ENCODE peak calls at places on chromosomes 13 and 19, in five cellular contexts. One of them, this sample, is unnamed. For H3K4me1, the result is how much of the 10 kb centered on the place peaks cover.

GRCh38 chr19:19256072-19256969 is 16.8 kb downstream of the TM6SF2 start:
- DNase-seq in ovary: no peak
- DNase-seq in endodermal cell: no peak
- DNase-seq in K562: no peak
- DNase-seq in body of pancreas: no peak
- DNase-seq in this sample: no peak

GRCh38 chr19:58157045-58157728 is 6.6 kb upstream of the ZNF329 start:
- DNase-seq in ovary: no peak
- DNase-seq in endodermal cell: peak
- DNase-seq in K562: peak
- DNase-seq in body of pancreas: no peak
- DNase-seq in this sample: no peak

GRCh38 chr19:33690461-33691427 is 69.0 kb downstream of the CHST8 start:
- DNase-seq in ovary: no peak
- DNase-seq in endodermal cell: peak
- DNase-seq in K562: no peak
- DNase-seq in body of pancreas: no peak
- DNase-seq in this sample: no peak

GRCh38 chr19:40200352-40201099 is 9.3 kb downstream of the MAP3K10 start:
- DNase-seq in ovary: no peak
- DNase-seq in endodermal cell: no peak
- DNase-seq in K562: no peak
- DNase-seq in body of pancreas: no peak
- DNase-seq in this sample: no peak

GRCh38 chr19:33132425-33132824 is 511 bp downstream of the WDR88 start:
- DNase-seq in ovary: no peak
- DNase-seq in endodermal cell: peak
- DNase-seq in K562: no peak
- DNase-seq in body of pancreas: no peak
- DNase-seq in this sample: no peak

GRCh38 chr13:112062619-112063308 is 4.2 kb upstream of the SOX1 start:
- DNase-seq in ovary: no peak
- DNase-seq in endodermal cell: peak
- DNase-seq in K562: no peak
- DNase-seq in body of pancreas: no peak
- DNase-seq in this sample: no peak

GRCh38 chr19:50477751-50478515 is 1.3 kb upstream of the GARIN5A start:
- DNase-seq in ovary: no peak
- DNase-seq in endodermal cell: no peak
- DNase-seq in K562: no peak
- DNase-seq in body of pancreas: no peak
- DNase-seq in this sample: no peak

GRCh38 chr13:109496216-109496615 is 290.2 kb downstream of the IRS2 start:
- DNase-seq in ovary: no peak
- DNase-seq in endodermal cell: no peak
- DNase-seq in K562: no peak
- DNase-seq in body of pancreas: no peak
- DNase-seq in this sample: no peak

GRCh38 chr13:42367836-42368235 is 95.9 kb downstream of the AKAP11 start:
- DNase-seq in ovary: no peak
- DNase-seq in endodermal cell: no peak
- DNase-seq in K562: no peak
- DNase-seq in body of pancreas: no peak
- DNase-seq in this sample: no peak

GRCh38 chr19:47699360-47699917 is 13.8 kb upstream of the EHD2 start:
- DNase-seq in ovary: no peak
- DNase-seq in endodermal cell: peak
- DNase-seq in K562: peak
- DNase-seq in body of pancreas: peak
- DNase-seq in this sample: no peak

GRCh38 chr19:41701401-41702075 is 6.9 kb upstream of the CEACAM5 start:
- DNase-seq in ovary: no peak
- DNase-seq in endodermal cell: peak
- DNase-seq in K562: peak
- DNase-seq in body of pancreas: peak
- DNase-seq in this sample: no peak

GRCh38 chr13:110576736-110577476 is 15.4 kb upstream of the RAB20 start:
- DNase-seq in ovary: no peak
- DNase-seq in endodermal cell: peak
- DNase-seq in K562: no peak
- DNase-seq in body of pancreas: peak
- DNase-seq in this sample: no peak

GRCh38 chr13:98664924-98665637 is 87.4 kb downstream of the SLC15A1 start:
- DNase-seq in ovary: no peak
- DNase-seq in endodermal cell: no peak
- DNase-seq in K562: no peak
- DNase-seq in body of pancreas: no peak
- DNase-seq in this sample: no peak

GRCh38 chr13:73971481-73971880 is 162.7 kb downstream of the KLF12 start:
- DNase-seq in ovary: no peak
- DNase-seq in endodermal cell: no peak
- DNase-seq in K562: no peak
- DNase-seq in body of pancreas: no peak
- DNase-seq in this sample: no peak

GRCh38 chr19:17282488-17283256 is 971 bp downstream of the ANKLE1 start:
- DNase-seq in ovary: peak
- DNase-seq in endodermal cell: peak
- DNase-seq in K562: peak
- DNase-seq in body of pancreas: peak
- DNase-seq in this sample: peak

GRCh38 chr19:50567052-50567841 is 988 bp downstream of the LRRC4B start:
- DNase-seq in ovary: no peak
- DNase-seq in endodermal cell: peak
- DNase-seq in K562: peak
- DNase-seq in body of pancreas: no peak
- DNase-seq in this sample: no peak

GRCh38 chr19:19461671-19462622 is 53.4 kb downstream of the TSSK6 start:
- DNase-seq in ovary: peak
- DNase-seq in endodermal cell: peak
- DNase-seq in K562: peak
- DNase-seq in body of pancreas: peak
- DNase-seq in this sample: peak

GRCh38 chr19:20245309-20245708 is 78.3 kb downstream of the ZNF486 start:
- DNase-seq in ovary: no peak
- DNase-seq in endodermal cell: no peak
- DNase-seq in K562: no peak
- DNase-seq in body of pancreas: no peak
- DNase-seq in this sample: no peak

GRCh38 chr13:52925221-52925620 is 76.8 kb upstream of the PCDH8 start:
- DNase-seq in ovary: no peak
- DNase-seq in endodermal cell: no peak
- DNase-seq in K562: no peak
- DNase-seq in body of pancreas: no peak
- DNase-seq in this sample: peak

GRCh38 chr19:3692141-3693029 is 7.9 kb downstream of the PIP5K1C start:
- DNase-seq in ovary: no peak
- DNase-seq in endodermal cell: peak
- DNase-seq in K562: no peak
- DNase-seq in body of pancreas: no peak
- DNase-seq in this sample: no peak
- H3K27ac ChIP-seq in ovary: no peak
- H3K27ac ChIP-seq in endodermal cell: no peak
- H3K27ac ChIP-seq in K562: no peak
- H3K27ac ChIP-seq in body of pancreas: no peak
- H3K27ac ChIP-seq in this sample: no peak

DNA sequence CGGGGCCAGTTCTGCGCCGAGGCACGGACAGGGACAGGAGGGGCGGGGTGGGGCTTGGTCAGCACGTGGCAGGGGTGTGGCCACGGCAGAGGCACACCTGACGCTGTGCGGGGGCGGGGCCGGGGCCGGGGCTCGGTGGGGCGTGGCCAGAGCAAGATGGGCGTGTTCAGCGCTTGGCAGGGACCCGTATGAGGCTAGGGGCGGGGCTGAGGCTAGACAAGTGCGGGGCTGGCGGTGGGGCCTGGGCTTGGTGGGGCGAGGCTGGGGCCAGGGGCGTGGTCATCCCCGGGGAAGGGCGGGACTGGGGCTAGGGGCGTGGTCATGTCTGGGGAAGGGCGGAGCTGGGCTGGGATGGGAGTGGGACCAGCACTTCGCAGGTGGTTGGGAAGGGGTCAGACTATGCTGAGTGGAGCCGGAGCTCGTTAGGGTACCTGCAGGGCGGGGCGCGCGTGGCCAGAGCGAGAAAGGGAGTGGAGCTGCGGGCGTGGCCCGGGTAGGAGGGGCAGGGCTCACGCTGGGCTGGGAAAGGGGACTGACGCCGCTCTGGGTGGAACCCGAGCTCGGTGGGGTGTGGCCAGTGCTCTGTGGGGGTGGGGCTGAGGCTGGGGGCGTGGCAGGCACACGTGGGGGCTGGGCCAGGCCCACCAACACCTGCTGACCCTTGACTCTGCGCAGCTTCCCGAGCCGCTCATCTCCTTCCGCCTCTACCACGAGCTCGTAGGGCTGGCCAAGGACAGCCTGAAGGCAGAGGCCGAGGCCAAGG is 12.8 kb downstream of the POLR2E start:
- DNase-seq in ovary: peak
- DNase-seq in endodermal cell: peak
- DNase-seq in K562: peak
- DNase-seq in body of pancreas: peak
- DNase-seq in this sample: peak
- H3K4me3 ChIP-seq in ovary: no peak
- H3K4me3 ChIP-seq in endodermal cell: no peak
- H3K4me3 ChIP-seq in K562: peak
- H3K4me3 ChIP-seq in body of pancreas: peak
- H3K4me3 ChIP-seq in this sample: no peak

DNA sequence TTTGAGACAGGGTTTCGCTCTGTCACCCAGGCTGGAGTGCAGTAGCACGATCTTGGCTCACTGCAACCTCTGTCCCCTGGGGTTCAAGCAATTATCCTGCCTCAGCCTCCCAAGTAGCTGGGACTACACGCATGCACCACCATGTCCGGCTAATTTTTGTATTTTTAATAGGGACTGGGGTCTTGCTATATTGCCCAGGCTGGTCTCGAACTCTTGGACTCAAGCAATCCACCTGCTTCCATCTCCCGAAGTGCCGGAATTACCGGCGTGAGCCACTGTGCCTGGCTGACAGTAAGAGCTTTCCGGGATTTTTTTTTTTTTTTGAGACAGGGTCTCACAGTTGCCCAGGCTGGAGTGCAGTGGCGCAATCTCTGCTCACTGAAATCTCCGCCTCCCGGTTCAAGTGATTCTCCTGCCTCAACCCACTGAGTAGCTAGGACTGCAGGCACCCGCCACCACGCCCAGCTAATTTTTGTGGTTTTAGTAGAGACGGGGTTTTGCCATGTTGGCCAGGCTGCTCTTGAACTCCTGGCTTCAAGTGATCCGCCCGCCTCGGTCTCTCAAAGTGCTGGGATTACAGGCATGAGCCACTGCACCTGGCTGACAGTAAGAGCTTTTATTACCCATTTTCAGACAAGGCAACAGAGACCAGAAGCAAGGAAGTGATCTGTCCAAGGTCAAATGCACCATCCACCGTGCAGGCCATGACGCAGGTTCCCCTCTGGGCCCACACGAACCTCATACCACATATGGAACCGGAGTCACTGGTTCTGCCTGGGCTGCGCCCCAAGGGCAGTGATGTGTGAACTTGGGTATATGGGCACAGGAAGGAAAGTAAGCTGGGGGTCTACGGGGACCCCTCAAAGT is 21.0 kb downstream of the RFX1 start:
- DNase-seq in ovary: no peak
- DNase-seq in endodermal cell: no peak
- DNase-seq in K562: no peak
- DNase-seq in body of pancreas: no peak
- DNase-seq in this sample: no peak
- H3K4me1 ChIP-seq in ovary: under half
- H3K4me1 ChIP-seq in endodermal cell: under half
- H3K4me1 ChIP-seq in K562: under half
- H3K4me1 ChIP-seq in body of pancreas: under half
- H3K4me1 ChIP-seq in this sample: under half

DNA sequence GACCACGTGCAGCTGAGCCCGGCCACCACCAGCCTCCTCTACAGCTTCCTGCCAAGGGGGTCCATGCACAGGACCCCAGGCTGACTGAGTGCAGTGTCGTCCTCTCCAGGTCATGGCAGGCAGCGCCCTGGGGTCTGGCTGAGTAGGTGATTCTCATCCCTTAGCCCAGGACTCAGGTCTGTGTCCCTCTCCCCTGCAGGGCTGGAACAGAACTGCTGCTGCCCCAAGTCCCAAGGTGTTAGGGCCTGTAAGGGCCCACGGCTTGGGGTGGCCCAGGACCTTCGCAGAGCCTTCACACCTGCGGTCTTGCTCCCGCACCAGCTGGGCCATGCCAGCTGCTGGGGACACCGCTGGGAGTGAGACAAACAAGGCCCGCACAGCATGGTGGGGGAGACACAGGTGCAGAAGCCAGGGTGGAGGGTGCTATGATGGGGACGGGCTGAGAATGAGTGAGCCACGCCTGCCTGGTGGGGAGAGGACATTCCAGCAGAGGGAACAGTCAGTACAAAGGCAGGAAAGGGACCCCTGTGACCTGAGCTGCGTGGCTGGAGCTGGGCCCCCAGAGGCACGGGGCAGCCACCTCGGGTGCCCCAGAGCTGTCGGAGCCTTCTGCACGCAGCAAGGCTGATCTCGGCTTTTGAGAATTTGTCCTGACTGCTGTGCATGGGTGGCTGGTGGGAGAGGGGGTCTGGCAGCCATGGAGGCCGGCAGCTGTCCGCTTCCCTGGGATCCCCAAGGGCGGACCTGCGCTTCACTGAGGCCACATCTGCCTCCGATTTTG is 11.9 kb downstream of the PLEKHF1 start:
- DNase-seq in ovary: no peak
- DNase-seq in endodermal cell: peak
- DNase-seq in K562: no peak
- DNase-seq in body of pancreas: no peak
- DNase-seq in this sample: no peak
- H3K27ac ChIP-seq in ovary: no peak
- H3K27ac ChIP-seq in endodermal cell: no peak
- H3K27ac ChIP-seq in K562: no peak
- H3K27ac ChIP-seq in body of pancreas: no peak
- H3K27ac ChIP-seq in this sample: peak

GRCh38 chr19:29107831-29108230 is 105.1 kb downstream of the UQCRFS1 start:
- DNase-seq in ovary: no peak
- DNase-seq in endodermal cell: no peak
- DNase-seq in K562: no peak
- DNase-seq in body of pancreas: no peak
- DNase-seq in this sample: no peak
- H3K4me3 ChIP-seq in ovary: no peak
- H3K4me3 ChIP-seq in endodermal cell: no peak
- H3K4me3 ChIP-seq in K562: no peak
- H3K4me3 ChIP-seq in body of pancreas: no peak
- H3K4me3 ChIP-seq in this sample: no peak

GRCh38 chr19:29650988-29651387 is 14.3 kb upstream of the PLEKHF1 start:
- DNase-seq in ovary: no peak
- DNase-seq in endodermal cell: no peak
- DNase-seq in K562: peak
- DNase-seq in body of pancreas: no peak
- DNase-seq in this sample: no peak
- H3K4me1 ChIP-seq in ovary: under half
- H3K4me1 ChIP-seq in endodermal cell: under half
- H3K4me1 ChIP-seq in K562: under half
- H3K4me1 ChIP-seq in body of pancreas: under half
- H3K4me1 ChIP-seq in this sample: under half

GRCh38 chr19:54209058-54209747 is 8.5 kb downstream of the RPS9 start:
- DNase-seq in ovary: peak
- DNase-seq in endodermal cell: peak
- DNase-seq in K562: peak
- DNase-seq in body of pancreas: no peak
- DNase-seq in this sample: no peak
- H3K27ac ChIP-seq in ovary: peak
- H3K27ac ChIP-seq in endodermal cell: peak
- H3K27ac ChIP-seq in K562: peak
- H3K27ac ChIP-seq in body of pancreas: peak
- H3K27ac ChIP-seq in this sample: peak

GRCh38 chr19:45142728-45143115 is 18.1 kb downstream of the NKPD1 start:
- DNase-seq in ovary: no peak
- DNase-seq in endodermal cell: no peak
- DNase-seq in K562: no peak
- DNase-seq in body of pancreas: no peak
- DNase-seq in this sample: no peak
- H3K4me3 ChIP-seq in ovary: no peak
- H3K4me3 ChIP-seq in endodermal cell: no peak
- H3K4me3 ChIP-seq in K562: no peak
- H3K4me3 ChIP-seq in body of pancreas: no peak
- H3K4me3 ChIP-seq in this sample: no peak

This sample was measured in heart right ventricle.